ENCODE peak calls at places on chromosome 3, in six cellular contexts. G, N, B, K, X and R are unnamed samples.
A peak's percentile ranks its signal among the peaks of the same experiment; 100 is the strongest.

GRCh38 chr3:122635789-122636188 is 44.9 kb upstream of the PARP14 start:
- DNase-seq in G (no peak), N (no peak), B (no peak), K (no peak), X (no peak), R (no peak)

GRCh38 chr3:9808345-9809037 is 1.6 kb upstream of the TTLL3 start:
- DNase-seq in G (no peak), N (peak; percentile 64), B (peak; percentile 36), K (no peak), X (no peak), R (no peak)

GRCh38 chr3:182212479-182213076 is 500.9 kb downstream of the SOX2 start:
- DNase-seq in G (no peak), N (peak; percentile 57), B (no peak), K (no peak), X (no peak), R (no peak)

GRCh38 chr3:124788254-124788745 is 58.0 kb downstream of the UMPS start:
- DNase-seq in G (no peak), N (no peak), B (no peak), K (no peak), X (no peak), R (no peak)

GRCh38 chr3:26768068-26768651 is 145.6 kb downstream of the LRRC3B start:
- DNase-seq in G (no peak), N (no peak), B (no peak), K (no peak), X (no peak), R (no peak)

GRCh38 chr3:192372627-192373026 is 354.7 kb downstream of the FGF12 start:
- DNase-seq in G (no peak), N (no peak), B (no peak), K (no peak), X (no peak), R (no peak)

GRCh38 chr3:106242779-106243178 is 374.0 kb upstream of the CBLB start:
- DNase-seq in G (no peak), N (no peak), B (no peak), K (no peak), X (no peak), R (no peak)

GRCh38 chr3:111610612-111611054 is 15.5 kb upstream of the ZBED2 start:
- DNase-seq in G (no peak), N (no peak), B (no peak), K (no peak), X (no peak), R (no peak)

GRCh38 chr3:172516318-172517214 is 6.7 kb downstream of the TNFSF10 start:
- DNase-seq in G (peak; percentile 80), N (no peak), B (peak; percentile 75), K (peak; percentile 70), X (peak; percentile 28), R (no peak)

GRCh38 chr3:78726545-78726944 is 1041.3 kb downstream of the ROBO1 start:
- DNase-seq in G (no peak), N (no peak), B (no peak), K (no peak), X (no peak), R (no peak)

GRCh38 chr3:148074916-148075315 is 622.8 kb upstream of the AGTR1 start:
- DNase-seq in G (no peak), N (no peak), B (no peak), K (no peak), X (no peak), R (no peak)

GRCh38 chr3:88987786-88988185 is 119.6 kb upstream of the EPHA3 start:
- DNase-seq in G (no peak), N (no peak), B (no peak), K (no peak), X (no peak), R (no peak)

GRCh38 chr3:142028174-142028833 is 121.0 kb downstream of the TFDP2 start:
- DNase-seq in G (no peak), N (no peak), B (peak; percentile 14), K (no peak), X (no peak), R (no peak)

GRCh38 chr3:142027713-142028112 is 121.6 kb downstream of the TFDP2 start:
- DNase-seq in G (no peak), N (no peak), B (peak; percentile 41), K (no peak), X (no peak), R (no peak)

GRCh38 chr3:142027295-142027694 is 122.0 kb downstream of the TFDP2 start:
- DNase-seq in G (no peak), N (no peak), B (no peak), K (no peak), X (no peak), R (no peak)

GRCh38 chr3:142029791-142030190 is 119.6 kb downstream of the TFDP2 start:
- DNase-seq in G (no peak), N (no peak), B (no peak), K (no peak), X (no peak), R (no peak)

GRCh38 chr3:142029052-142029642 is 120.2 kb downstream of the TFDP2 start:
- DNase-seq in G (no peak), N (no peak), B (no peak), K (no peak), X (no peak), R (no peak)
- TF ChIP-seq EP300 in G (no peak), N (no peak), B (no peak), K (no peak), X (no peak), R (no peak)

GRCh38 chr3:142844339-142844977 is 44.4 kb downstream of the PCOLCE2 start:
- DNase-seq in G (no peak), N (peak; percentile 60), B (no peak), K (no peak), X (no peak), R (no peak)

GRCh38 chr3:142849148-142849547 is 39.7 kb downstream of the PCOLCE2 start:
- DNase-seq in G (no peak), N (no peak), B (no peak), K (no peak), X (no peak), R (no peak)

GRCh38 chr3:142850395-142851023 is 38.4 kb downstream of the PCOLCE2 start:
- DNase-seq in G (no peak), N (peak; percentile 17), B (no peak), K (no peak), X (no peak), R (no peak)

GRCh38 chr3:142852009-142852408 is 36.9 kb downstream of the PCOLCE2 start:
- DNase-seq in G (no peak), N (no peak), B (no peak), K (no peak), X (no peak), R (no peak)

GRCh38 chr3:142846779-142847577 is 41.9 kb downstream of the PCOLCE2 start:
- DNase-seq in G (no peak), N (no peak), B (no peak), K (no peak), X (no peak), R (no peak)
- TF ChIP-seq EP300 in G (no peak), N (no peak), B (no peak), K (no peak), X (no peak), R (no peak)

GRCh38 chr3:140593766-140594165 is 84.1 kb upstream of the TRIM42 start:
- DNase-seq in G (no peak), N (no peak), B (no peak), K (no peak), X (no peak), R (peak; percentile 29)
- TF ChIP-seq EP300 in G (no peak), N (no peak), B (no peak), K (no peak), X (no peak), R (no peak)

GRCh38 chr3:101676765-101677435 is at the start of gene ZBTB11:
- DNase-seq in G (peak; percentile 100), N (peak; percentile 97), B (peak; percentile 100), K (peak; percentile 100), X (peak; percentile 99), R (peak; percentile 100)
- TF ChIP-seq EP300 in G (peak; percentile 47), N (no peak), B (no peak), K (no peak), X (peak; percentile 98), R (no peak)

GRCh38 chr3:64824281-64824980 is 136.6 kb upstream of the ADAMTS9 start:
- DNase-seq in G (no peak), N (no peak), B (no peak), K (no peak), X (no peak), R (no peak)
- TF ChIP-seq EP300 in G (no peak), N (no peak), B (no peak), K (no peak), X (no peak), R (no peak)

GRCh38 chr3:174620855-174621457 is 238.2 kb upstream of the NAALADL2 start:
- DNase-seq in G (no peak), N (no peak), B (no peak), K (no peak), X (no peak), R (no peak)
- TF ChIP-seq EP300 in G (no peak), N (no peak), B (no peak), K (no peak), X (no peak), R (no peak)

GRCh38 chr3:80275120-80275519 is 507.3 kb upstream of the ROBO1 start:
- DNase-seq in G (no peak), N (no peak), B (no peak), K (no peak), X (no peak), R (no peak)
- TF ChIP-seq EP300 in G (no peak), N (no peak), B (no peak), K (no peak), X (no peak), R (no peak)

DNA sequence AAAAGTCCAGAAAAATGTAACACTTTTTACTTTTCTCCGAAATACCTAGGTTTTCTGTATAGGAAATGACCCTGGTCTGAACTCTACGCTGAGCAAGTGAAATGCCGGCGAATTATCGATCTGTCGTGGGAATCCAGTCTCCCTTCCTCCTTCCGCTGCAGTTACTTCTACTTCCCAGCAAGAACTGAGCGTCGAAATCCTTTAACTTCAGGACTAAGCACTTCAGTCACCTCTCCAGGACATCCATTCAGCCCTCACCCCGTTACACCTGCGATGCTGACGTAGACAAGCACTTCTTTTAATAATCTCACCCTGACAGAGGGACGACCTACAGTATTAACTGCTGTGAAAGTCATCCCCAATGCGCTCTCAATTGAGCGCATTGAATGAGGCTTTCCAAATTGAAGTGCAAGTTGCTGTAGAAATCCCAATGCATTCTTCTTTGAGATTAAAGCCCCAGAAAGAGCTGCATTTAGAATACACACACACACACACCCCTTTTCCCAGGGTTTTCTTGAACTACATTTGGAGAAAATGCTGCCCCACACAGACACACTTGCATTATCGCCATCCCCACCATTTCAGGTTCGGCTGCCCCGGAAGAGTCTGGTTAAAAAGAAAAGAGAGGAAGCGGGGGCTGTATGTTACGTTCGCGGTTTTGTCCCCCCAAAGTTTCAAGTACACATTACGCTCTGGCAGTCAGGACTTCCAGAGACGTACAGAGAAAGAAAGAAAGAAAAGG is 1.2 kb downstream of the TOP2B start:
- DNase-seq in G (no peak), N (peak; percentile 22), B (peak; percentile 27), K (no peak), X (no peak), R (no peak)
- TF ChIP-seq EP300 in G (no peak), N (no peak), B (no peak), K (no peak), X (no peak), R (no peak)